ENCODE peak calls at places on chromosomes 7 and 10, in eight cellular contexts. L is neural progenitor cell; F is head of caudate nucleus; C is GM10248; Q is T-helper 9 cell; P is CD4-positive, CD25-positive, alpha-beta regulatory T cell; W is smooth muscle cell of the brain vasculature; Y is GM23338. A is an unnamed sample.

GRCh38 chr10:86556532-86556931 is 34.9 kb upstream of the WAPL start:
- DNase-seq in P (no peak), Y (no peak), W (no peak), L (no peak), Q (no peak), F (no peak), C (no peak), A (no peak)

GRCh38 chr10:88702848-88703597 is 3.0 kb upstream of the LIPK start:
- DNase-seq in W (no peak), C (no peak), Q (no peak), Y (peak; percentile 94), P (no peak), L (peak; percentile 7), F (no peak), A (no peak)

GRCh38 chr10:73053275-73053674 is 43.4 kb downstream of the P4HA1 start:
- DNase-seq in C (no peak), Y (no peak), F (no peak), L (no peak), W (no peak), Q (no peak), P (no peak), A (no peak)

GRCh38 chr10:1643161-1643910 is 94.0 kb downstream of the ADARB2 start:
- DNase-seq in Q (no peak), P (no peak), Y (peak; percentile 86), L (peak; percentile 83), C (peak; percentile 60), F (no peak), W (no peak), A (no peak)

GRCh38 chr10:133096616-133097269 is 9.0 kb downstream of the ADGRA1 start:
- DNase-seq in P (no peak), F (no peak), L (no peak), Q (no peak), W (no peak), C (no peak), Y (no peak), A (no peak)

GRCh38 chr10:34228066-34228465 is 587.0 kb downstream of the PARD3 start:
- DNase-seq in Q (no peak), Y (no peak), W (no peak), F (no peak), L (no peak), C (no peak), P (no peak), A (no peak)

GRCh38 chr10:121036431-121036830 is 185.3 kb downstream of the WDR11 start:
- DNase-seq in C (no peak), L (no peak), Y (peak; percentile 24), F (no peak), W (no peak), Q (no peak), P (no peak), A (no peak)

GRCh38 chr7:26534649-26535482 is 243.2 kb downstream of the SNX10 start:
- DNase-seq in W (no peak), F (no peak), L (no peak), C (no peak), P (no peak), Q (no peak), Y (no peak), A (no peak)

GRCh38 chr7:17863095-17863814 is 77.0 kb downstream of the SNX13 start:
- DNase-seq in L (no peak), C (no peak), Y (no peak), F (no peak), P (no peak), W (no peak), Q (no peak), A (no peak)

GRCh38 chr10:30002438-30003266 is 56.7 kb downstream of the JCAD start:
- DNase-seq in P (peak; percentile 31), W (peak; percentile 62), C (peak; percentile 48), Q (peak; percentile 32), L (peak; percentile 89), F (peak; percentile 53), Y (peak; percentile 89), A (no peak)

GRCh38 chr7:73451780-73452398 is 18.3 kb downstream of the FZD9 start:
- DNase-seq in C (peak; percentile 66), Q (no peak), F (no peak), W (no peak), Y (peak; percentile 72), L (peak; percentile 57), P (peak; percentile 63), A (peak; percentile 41)

GRCh38 chr7:25926009-25926408 is 226.0 kb upstream of the NFE2L3 start:
- DNase-seq in Y (no peak), L (no peak), F (peak; percentile 8), Q (no peak), P (no peak), C (no peak), W (no peak), A (no peak)

GRCh38 chr7:117808273-117808868 is 64.9 kb downstream of the CTTNBP2 start:
- DNase-seq in P (no peak), F (peak; percentile 66), C (no peak), W (no peak), L (peak; percentile 58), Q (no peak), Y (no peak), A (peak; percentile 97)

GRCh38 chr7:51665045-51665785 is 348.6 kb upstream of the COBL start:
- DNase-seq in W (no peak), Q (no peak), L (no peak), F (no peak), P (no peak), Y (no peak), C (no peak), A (no peak)

GRCh38 chr7:74199551-74200355 is 10.1 kb upstream of the LAT2 start:
- DNase-seq in F (no peak), L (no peak), P (no peak), C (no peak), Y (peak; percentile 75), W (no peak), Q (no peak), A (no peak)

GRCh38 chr10:59829601-59830000 is 76.3 kb upstream of the MRLN start:
- DNase-seq in F (no peak), Y (no peak), P (no peak), Q (no peak), L (no peak), W (no peak), C (peak; percentile 10), A (no peak)

GRCh38 chr10:21437770-21438382 is 87.6 kb downstream of the SKIDA1 start:
- DNase-seq in L (no peak), F (no peak), W (no peak), Q (no peak), Y (no peak), P (no peak), C (no peak), A (no peak)

GRCh38 chr10:30893208-30893607 is 138.5 kb downstream of the ZNF438 start:
- DNase-seq in Y (no peak), W (no peak), Q (no peak), P (no peak), F (no peak), C (no peak), L (no peak), A (no peak)

GRCh38 chr10:103480521-103480920 is 1.5 kb upstream of the CALHM3 start:
- DNase-seq in F (no peak), Q (no peak), C (no peak), P (no peak), L (no peak), Y (no peak), W (no peak), A (no peak)

GRCh38 chr10:15730341-15730740 is 10.6 kb upstream of the ITGA8 start:
- DNase-seq in W (no peak), C (no peak), Q (no peak), L (no peak), F (no peak), P (no peak), Y (no peak), A (no peak)

GRCh38 chr10:110600487-110601101 is 33.1 kb downstream of the SMC3 start:
- DNase-seq in W (peak; percentile 46), L (peak; percentile 65), C (no peak), Q (peak; percentile 4), P (peak; percentile 46), F (no peak), Y (peak; percentile 83), A (no peak)

A was measured in cerebellar nuclear complex.